ENCODE peak calls at places on chromosomes 11 and 22, in five cellular contexts. Q, Z, M, C and T are unnamed samples.

GRCh38 chr22:17742528-17742902 is 31.8 kb downstream of the BID start:
- DNase-seq in C (peak; percentile 60), Q (peak; percentile 45), Z (no peak), M (peak; percentile 58), T (peak; percentile 60)

GRCh38 chr22:50085211-50085999 is at the start of gene MLC1:
- DNase-seq in M (no peak), Z (no peak), C (no peak), Q (no peak), T (no peak)

GRCh38 chr22:46959369-46959768 is 196.9 kb downstream of the TBC1D22A start:
- DNase-seq in C (no peak), Z (no peak), Q (no peak), M (no peak), T (no peak)

GRCh38 chr22:46813816-46814597 is 51.6 kb downstream of the TBC1D22A start:
- DNase-seq in C (no peak), M (no peak), Q (peak; percentile 39), Z (no peak), T (no peak)

GRCh38 chr11:3861698-3862097 is 6.2 kb downstream of the STIM1 start:
- DNase-seq in Z (no peak), M (no peak), C (no peak), Q (no peak), T (no peak)

GRCh38 chr11:84398017-84398626 is 1112.0 kb upstream of the CCDC90B start:
- DNase-seq in M (peak; percentile 27), Q (peak; percentile 40), C (no peak), Z (no peak), T (no peak)

GRCh38 chr11:47220401-47220821 is 5.6 kb downstream of the DDB2 start:
- DNase-seq in C (no peak), M (no peak), Z (no peak), Q (no peak), T (no peak)

GRCh38 chr11:19718976-19719375 is 6.3 kb downstream of the NAV2 start:
- DNase-seq in C (no peak), Z (no peak), Q (no peak), M (no peak), T (no peak)

GRCh38 chr11:96055706-96056387 is 131.9 kb upstream of the MTMR2 start:
- DNase-seq in Z (no peak), C (no peak), Q (peak; percentile 35), M (no peak), T (no peak)

GRCh38 chr11:64844330-64845124 is at the start of gene CDC42BPG:
- DNase-seq in Z (no peak), C (peak; percentile 46), M (peak; percentile 92), Q (peak; percentile 71), T (peak; percentile 78)

GRCh38 chr11:73980001-73980960 is 2.4 kb downstream of the UCP2 start:
- DNase-seq in C (peak; percentile 30), Q (peak; percentile 78), M (peak; percentile 79), Z (peak; percentile 62), T (peak; percentile 58)

GRCh38 chr11:94760296-94760695 is 7.9 kb upstream of the AMOTL1 start:
- DNase-seq in M (no peak), C (no peak), Z (no peak), Q (no peak), T (no peak)

GRCh38 chr11:94758671-94759070 is 9.5 kb upstream of the AMOTL1 start:
- DNase-seq in C (no peak), M (no peak), Z (no peak), Q (no peak), T (no peak)

GRCh38 chr11:94762208-94762607 is 5.9 kb upstream of the AMOTL1 start:
- DNase-seq in Q (no peak), Z (no peak), M (peak; percentile 32), C (no peak), T (no peak)

GRCh38 chr11:94757037-94757681 is 11.0 kb upstream of the AMOTL1 start:
- DNase-seq in C (no peak), Z (no peak), M (no peak), Q (no peak), T (no peak)

DNA sequence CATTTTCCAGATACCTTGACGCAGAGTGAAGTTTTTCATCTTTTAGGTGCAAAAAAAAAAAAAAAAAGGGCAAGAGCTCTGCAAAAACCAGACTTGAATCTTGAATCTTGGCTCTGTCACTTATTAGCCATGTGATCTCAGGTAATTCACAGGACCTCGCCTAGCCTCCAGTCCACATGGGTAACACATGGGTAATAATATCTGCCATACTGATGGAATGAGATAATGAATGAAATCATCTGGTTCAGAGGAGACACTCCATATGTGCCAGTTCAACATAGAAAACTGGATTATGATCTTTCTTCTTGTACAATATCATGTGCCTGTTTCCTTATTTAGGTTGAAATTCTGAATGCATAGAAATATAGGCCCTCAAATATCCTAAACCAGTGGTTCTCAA is 8.6 kb upstream of the AMOTL1 start:
- DNase-seq in M (no peak), Q (peak; percentile 48), C (no peak), Z (no peak), T (no peak)
- H3K27me3 ChIP-seq in M (no peaks in the 10 kb centered on the region), Q (no peaks in the 10 kb centered on the region), C (no peaks in the 10 kb centered on the region), Z (no peaks in the 10 kb centered on the region), T (no peaks in the 10 kb centered on the region)

DNA sequence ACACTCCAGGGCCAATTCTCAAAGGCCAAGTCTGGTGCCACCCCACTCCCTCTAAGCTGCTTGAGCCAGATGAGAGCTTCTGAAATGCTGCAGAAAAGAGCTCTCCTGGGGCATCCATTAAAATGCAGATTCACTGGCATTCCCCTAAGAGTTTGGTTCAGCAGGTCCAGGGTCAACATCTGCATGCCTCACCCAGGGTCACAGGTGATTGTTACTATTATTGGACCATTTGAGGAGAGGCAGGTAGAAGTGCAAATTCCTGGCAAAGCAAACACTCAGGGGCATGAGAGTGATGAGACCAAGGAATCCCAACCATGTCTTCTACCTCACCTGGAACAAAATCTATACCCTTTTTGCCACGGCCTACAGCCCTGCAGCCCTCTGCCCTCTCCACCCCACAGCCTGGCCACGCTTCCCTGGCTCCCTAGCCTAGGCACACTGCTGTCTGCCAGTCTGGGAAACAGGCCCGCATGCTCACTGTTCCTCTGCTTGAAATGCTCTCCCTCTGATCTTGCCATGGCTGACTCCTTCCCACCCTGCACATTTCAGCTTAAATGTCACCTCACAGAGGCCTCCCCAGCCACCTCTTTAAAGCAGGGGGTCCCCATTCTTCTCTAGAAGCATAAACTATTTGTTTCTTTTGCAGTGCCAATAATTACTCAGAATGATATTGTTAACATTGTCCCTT is 4.4 kb upstream of the P2RX6 start:
- DNase-seq in M (no peak), Q (no peak), C (no peak), Z (no peak), T (no peak)
- H3K27me3 ChIP-seq in M (no peaks in the 10 kb centered on the region), Q (no peaks in the 10 kb centered on the region), C (no peaks in the 10 kb centered on the region), Z (no peaks in the 10 kb centered on the region), T (no peaks in the 10 kb centered on the region)

DNA sequence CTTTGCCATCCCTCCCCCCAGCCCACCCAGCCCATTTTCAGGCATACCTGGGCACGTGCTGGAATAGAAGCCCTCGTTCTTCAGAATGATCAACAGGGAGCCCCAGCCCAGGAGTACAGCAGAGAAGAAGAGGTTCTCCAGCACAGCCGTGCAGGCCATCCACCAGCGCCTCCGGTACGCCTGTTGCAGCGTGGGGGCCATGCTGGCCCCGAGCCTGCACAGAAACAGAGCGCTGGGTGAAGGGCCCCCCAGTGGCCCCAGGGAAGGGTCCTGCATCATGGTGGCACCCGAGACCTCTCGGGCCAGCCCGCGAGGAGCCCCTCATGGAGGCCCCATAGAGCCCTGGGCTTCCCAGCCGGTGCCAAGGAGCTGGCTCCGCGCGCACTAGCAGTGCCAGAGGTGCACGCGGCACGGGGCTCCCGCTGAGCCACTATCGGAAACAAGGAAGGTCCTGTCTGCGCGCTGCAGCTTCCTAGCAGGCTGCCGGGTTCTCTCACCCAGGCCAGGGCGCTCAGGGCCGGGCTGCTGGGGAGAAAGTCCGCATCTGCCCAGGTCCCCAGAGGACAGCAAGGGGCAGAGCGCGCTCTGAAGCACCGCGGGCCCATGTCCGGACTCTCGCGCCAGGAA is 1.5 kb downstream of the SLC43A1 start:
- DNase-seq in M (peak; percentile 72), Q (no peak), Z (peak; percentile 72), C (peak; percentile 31), T (peak; percentile 46)
- H3K27me3 ChIP-seq in M (no peaks in the 10 kb centered on the region), Q (peaks cover 9% of the 10 kb centered on the region), Z (no peaks in the 10 kb centered on the region), C (no peaks in the 10 kb centered on the region), T (no peaks in the 10 kb centered on the region)

GRCh38 chr11:6258571-6258998 is 1.1 kb upstream of the CCKBR start:
- DNase-seq in C (no peak), Q (no peak), Z (no peak), M (peak; percentile 25), T (no peak)
- H3K27me3 ChIP-seq in C (no peaks in the 10 kb centered on the region), Q (peaks cover 93% of the 10 kb centered on the region), Z (no peaks in the 10 kb centered on the region), M (no peaks in the 10 kb centered on the region), T (no peaks in the 10 kb centered on the region)

GRCh38 chr11:69250503-69251393 is 43.2 kb upstream of the MYEOV start:
- DNase-seq in Q (no peak), Z (no peak), C (no peak), M (no peak), T (no peak)

GRCh38 chr11:69249641-69250502 is 44.1 kb upstream of the MYEOV start:
- DNase-seq in M (no peak), Q (peak; percentile 60), Z (no peak), C (no peak), T (peak; percentile 70)

GRCh38 chr11:69252494-69252845 is 41.5 kb upstream of the MYEOV start:
- DNase-seq in Q (peak; percentile 70), M (no peak), Z (no peak), C (no peak), T (no peak)

GRCh38 chr11:69251639-69252493 is 42.1 kb upstream of the MYEOV start:
- DNase-seq in Z (no peak), C (no peak), Q (no peak), M (peak; percentile 85), T (no peak)

GRCh38 chr11:69249086-69249640 is 44.8 kb upstream of the MYEOV start:
- DNase-seq in Z (no peak), Q (no peak), M (no peak), C (no peak), T (no peak)
- H3K27me3 ChIP-seq in Z (no peaks in the 10 kb centered on the region), Q (peaks cover 31% of the 10 kb centered on the region), M (no peaks in the 10 kb centered on the region), C (no peaks in the 10 kb centered on the region), T (no peaks in the 10 kb centered on the region)

GRCh38 chr11:59186130-59186594 is 14.2 kb downstream of the DTX4 start:
- DNase-seq in Q (no peak), Z (no peak), C (no peak), M (peak; percentile 81), T (peak; percentile 81)

GRCh38 chr11:59183768-59184167 is 11.8 kb downstream of the DTX4 start:
- DNase-seq in Z (no peak), M (no peak), C (no peak), Q (no peak), T (no peak)

GRCh38 chr11:59187020-59187419 is 15.1 kb downstream of the DTX4 start:
- DNase-seq in Q (no peak), M (no peak), C (no peak), Z (no peak), T (no peak)

GRCh38 chr11:59184876-59185275 is 12.9 kb downstream of the DTX4 start:
- DNase-seq in Q (no peak), C (no peak), M (no peak), Z (no peak), T (no peak)

GRCh38 chr11:59185412-59185811 is 13.5 kb downstream of the DTX4 start:
- DNase-seq in Q (no peak), M (no peak), C (no peak), Z (no peak), T (no peak)
- H3K27me3 ChIP-seq in Q (no peaks in the 10 kb centered on the region), M (no peaks in the 10 kb centered on the region), C (no peaks in the 10 kb centered on the region), Z (no peaks in the 10 kb centered on the region), T (no peaks in the 10 kb centered on the region)